ENCODE peak calls at places on chromosomes 3 and 15, in four cellular contexts. N is heart left ventricle; Q is upper lobe of left lung; R is CD8-positive, alpha-beta T cell. A is an unnamed sample.

GRCh38 chr3:136070953-136071949 is 105.7 kb downstream of the PPP2R3A start:
- ATAC-seq in Q (peak), N (peak), R (no peak), A (peak)

GRCh38 chr3:60917136-60917535 is 334.1 kb downstream of the FHIT start:
- ATAC-seq in N (no peak), R (no peak), Q (no peak), A (no peak)

GRCh38 chr3:126493051-126493450 is 17.4 kb upstream of the ZXDC start:
- ATAC-seq in Q (no peak), N (no peak), R (no peak), A (no peak)

GRCh38 chr15:74490339-74490689 is 29.4 kb upstream of the UBL7 start:
- ATAC-seq in R (no peak), Q (no peak), N (no peak), A (no peak)

GRCh38 chr3:49654176-49654825 is 19.9 kb upstream of the APEH start:
- ATAC-seq in N (no peak), R (no peak), Q (no peak), A (no peak)

GRCh38 chr3:190323241-190323617 is 983 bp upstream of the CLDN1 start:
- ATAC-seq in R (no peak), N (no peak), Q (no peak), A (no peak)

GRCh38 chr3:94184781-94185180 is 121.9 kb downstream of the NSUN3 start:
- ATAC-seq in R (no peak), N (no peak), Q (no peak), A (no peak)

GRCh38 chr3:151199569-151200438 is 3.2 kb downstream of the GPR171 start:
- ATAC-seq in R (no peak), N (no peak), Q (no peak), A (no peak)

GRCh38 chr3:130258532-130258952 is 86.9 kb upstream of the COL6A5 start:
- ATAC-seq in N (peak), Q (no peak), R (no peak), A (no peak)

GRCh38 chr3:107633327-107634141 is 110.8 kb downstream of the BBX start:
- ATAC-seq in R (no peak), Q (no peak), N (no peak), A (no peak)

GRCh38 chr3:131772278-131772893 is 262.4 kb downstream of the CPNE4 start:
- ATAC-seq in Q (no peak), N (no peak), R (no peak), A (no peak)

GRCh38 chr15:43292375-43293078 is 25.8 kb upstream of the TGM5 start:
- ATAC-seq in N (no peak), R (no peak), Q (no peak), A (peak)

GRCh38 chr3:57942872-57943283 is 65.3 kb upstream of the FLNB start:
- ATAC-seq in R (no peak), Q (peak), N (peak), A (peak)

GRCh38 chr15:101522091-101522490 is 32.6 kb upstream of the PCSK6 start:
- ATAC-seq in Q (no peak), N (no peak), R (no peak), A (no peak)

DNA sequence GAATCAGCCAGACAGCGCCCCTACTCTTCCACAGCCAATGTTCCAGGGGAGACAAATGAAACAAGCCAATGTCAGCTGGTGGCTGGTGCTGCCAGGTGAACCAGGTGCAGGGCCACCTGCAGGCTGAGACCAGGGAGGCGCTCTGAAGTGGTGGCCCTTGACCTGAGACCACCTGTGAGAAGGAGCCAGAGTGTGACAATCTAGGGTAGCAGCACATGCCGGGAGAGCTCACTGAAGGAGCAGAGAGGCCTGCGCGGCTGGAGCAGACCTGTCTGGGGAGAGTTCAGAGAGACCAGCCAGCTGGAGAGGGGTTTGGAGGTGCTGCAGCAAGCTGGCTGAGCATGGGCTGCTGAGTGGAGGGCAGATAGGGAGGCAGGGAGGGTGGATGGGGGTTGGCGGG is 692 bp upstream of the STAB1 start:
- ATAC-seq in N (no peak), Q (no peak), R (no peak), A (no peak)
- H3K27ac ChIP-seq in N (peak), Q (peak), R (no peak), A (peak)

GRCh38 chr3:8443829-8444791 is 57.5 kb upstream of the LMCD1 start:
- ATAC-seq in N (peak), Q (peak), R (no peak), A (peak)
- H3K27ac ChIP-seq in N (peak), Q (peak), R (no peak), A (peak)

DNA sequence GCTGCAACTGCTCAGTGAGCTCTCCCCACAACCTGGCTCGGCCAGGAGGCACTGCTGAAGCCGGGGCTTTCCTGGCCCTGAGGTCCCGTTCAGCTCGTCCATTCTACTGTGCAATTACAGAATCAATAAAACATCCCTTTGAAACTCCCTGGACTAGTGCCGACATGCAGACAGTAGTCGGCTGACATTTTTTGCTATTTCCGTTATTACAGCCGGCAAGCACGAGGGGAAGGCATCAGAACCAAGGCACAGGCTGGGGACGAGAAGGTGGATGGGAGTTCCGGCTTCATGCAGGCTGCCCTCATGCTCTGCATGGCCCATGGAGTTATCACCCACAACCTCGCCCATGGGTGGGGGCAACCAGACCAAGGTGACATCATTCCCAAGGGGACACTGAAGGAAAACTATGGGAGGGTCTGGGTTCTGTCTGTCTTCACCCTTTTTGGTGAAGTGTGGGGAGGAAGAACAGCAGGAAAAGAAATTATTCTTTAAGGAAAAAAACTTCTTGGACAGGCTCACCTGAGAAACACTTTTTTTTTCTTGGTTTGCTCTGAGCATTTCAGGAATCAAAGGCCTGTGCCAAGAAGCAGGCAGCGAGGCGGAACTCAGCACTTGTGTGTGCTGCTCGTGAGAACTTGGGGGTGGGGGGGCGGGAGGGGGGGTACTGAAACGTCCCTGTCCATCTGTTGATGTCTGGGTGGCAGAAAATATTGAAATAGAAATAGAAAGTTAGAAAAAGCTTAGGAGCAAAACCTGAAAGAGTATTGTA is 154.5 kb downstream of the FOXP1 start:
- ATAC-seq in N (peak), Q (no peak), R (no peak), A (peak)
- H3K27ac ChIP-seq in N (peak), Q (no peak), R (peak), A (no peak)

GRCh38 chr15:70741677-70742293 is 21.6 kb downstream of the UACA start:
- ATAC-seq in N (peak), Q (no peak), R (no peak), A (peak)
- H3K27ac ChIP-seq in N (peak), Q (no peak), R (no peak), A (peak)

GRCh38 chr3:42043116-42043796 is 47.9 kb upstream of the TRAK1 start:
- ATAC-seq in N (peak), Q (peak), R (no peak), A (peak)
- H3K27ac ChIP-seq in N (peak), Q (peak), R (no peak), A (peak)

GRCh38 chr3:10467904-10468610 is 37.3 kb downstream of the ATP2B2 start:
- ATAC-seq in Q (no peak), N (peak), R (no peak), A (no peak)
- H3K27ac ChIP-seq in Q (no peak), N (no peak), R (no peak), A (no peak)

A was measured in gastroesophageal sphincter.